ENCODE peak calls at places on chromosomes 2 and 18, in four cellular contexts. One of them, this sample, is unnamed.

GRCh38 chr2:191617589-191617988 is 60.3 kb upstream of the NABP1 start:
- DNase-seq in fibroblast of pulmonary artery: no peak
- DNase-seq in GM03348: no peak
- DNase-seq in amniotic stem cell: no peak
- DNase-seq in this sample: no peak

GRCh38 chr2:3242747-3243369 is 134.8 kb downstream of the EIPR1 start:
- DNase-seq in fibroblast of pulmonary artery: peak; percentile 6
- DNase-seq in amniotic stem cell: no peak
- DNase-seq in GM03348: no peak
- DNase-seq in this sample: no peak

GRCh38 chr2:65367517-65367916 is 64.9 kb downstream of the SPRED2 start:
- DNase-seq in fibroblast of pulmonary artery: peak; percentile 95
- DNase-seq in amniotic stem cell: peak; percentile 92
- DNase-seq in GM03348: peak; percentile 77
- DNase-seq in this sample: peak; percentile 69

GRCh38 chr2:51722311-51722710 is 690.4 kb upstream of the NRXN1 start:
- DNase-seq in amniotic stem cell: peak; percentile 5
- DNase-seq in GM03348: no peak
- DNase-seq in fibroblast of pulmonary artery: peak; percentile 64
- DNase-seq in this sample: no peak

GRCh38 chr2:81542119-81542518 is 1237.6 kb upstream of the LRRTM1 start:
- DNase-seq in amniotic stem cell: no peak
- DNase-seq in fibroblast of pulmonary artery: no peak
- DNase-seq in GM03348: no peak
- DNase-seq in this sample: no peak

GRCh38 chr2:62333961-62334360 is 138.0 kb downstream of the B3GNT2 start:
- DNase-seq in amniotic stem cell: no peak
- DNase-seq in GM03348: no peak
- DNase-seq in fibroblast of pulmonary artery: no peak
- DNase-seq in this sample: no peak

GRCh38 chr18:45722899-45723298 is 1.1 kb upstream of the SLC14A1 start:
- DNase-seq in amniotic stem cell: peak; percentile 8
- DNase-seq in GM03348: peak; percentile 64
- DNase-seq in fibroblast of pulmonary artery: peak; percentile 70
- DNase-seq in this sample: peak; percentile 60

GRCh38 chr2:74223941-74224770 is 25.7 kb downstream of the MTHFD2 start:
- DNase-seq in amniotic stem cell: no peak
- DNase-seq in GM03348: no peak
- DNase-seq in fibroblast of pulmonary artery: no peak
- DNase-seq in this sample: no peak

GRCh38 chr2:120318626-120319025 is 27.3 kb upstream of the INHBB start:
- DNase-seq in GM03348: peak; percentile 47
- DNase-seq in amniotic stem cell: no peak
- DNase-seq in fibroblast of pulmonary artery: peak; percentile 23
- DNase-seq in this sample: no peak

GRCh38 chr2:44005831-44006230 is 10.0 kb upstream of the LRPPRC start:
- DNase-seq in GM03348: peak; percentile 17
- DNase-seq in fibroblast of pulmonary artery: no peak
- DNase-seq in amniotic stem cell: no peak
- DNase-seq in this sample: no peak

GRCh38 chr2:99940963-99941362 is 201.4 kb downstream of the AFF3 start:
- DNase-seq in GM03348: no peak
- DNase-seq in fibroblast of pulmonary artery: peak; percentile 4
- DNase-seq in amniotic stem cell: no peak
- DNase-seq in this sample: no peak

GRCh38 chr2:164479460-164479859 is 141.8 kb downstream of the GRB14 start:
- DNase-seq in GM03348: peak; percentile 21
- DNase-seq in amniotic stem cell: peak; percentile 19
- DNase-seq in fibroblast of pulmonary artery: peak; percentile 54
- DNase-seq in this sample: peak; percentile 64

GRCh38 chr2:29290293-29291052 is 175.3 kb downstream of the CLIP4 start:
- DNase-seq in amniotic stem cell: no peak
- DNase-seq in GM03348: no peak
- DNase-seq in fibroblast of pulmonary artery: no peak
- DNase-seq in this sample: no peak

GRCh38 chr2:32516567-32516966 is 111.3 kb upstream of the TTC27 start:
- DNase-seq in GM03348: no peak
- DNase-seq in amniotic stem cell: no peak
- DNase-seq in fibroblast of pulmonary artery: no peak
- DNase-seq in this sample: no peak

GRCh38 chr18:55018602-55019001 is 59.3 kb upstream of the CCDC68 start:
- DNase-seq in amniotic stem cell: peak; percentile 1
- DNase-seq in GM03348: peak; percentile 51
- DNase-seq in fibroblast of pulmonary artery: peak; percentile 83
- DNase-seq in this sample: no peak

GRCh38 chr2:121969155-121969554 is 213.7 kb downstream of the TSN start:
- DNase-seq in amniotic stem cell: no peak
- DNase-seq in GM03348: peak; percentile 29
- DNase-seq in fibroblast of pulmonary artery: peak; percentile 36
- DNase-seq in this sample: no peak

GRCh38 chr2:184646177-184646576 is 47.8 kb downstream of the ZNF804A start:
- DNase-seq in GM03348: no peak
- DNase-seq in amniotic stem cell: peak; percentile 11
- DNase-seq in fibroblast of pulmonary artery: peak; percentile 33
- DNase-seq in this sample: no peak

GRCh38 chr18:35775887-35776286 is 194.3 kb downstream of the GALNT1 start:
- DNase-seq in amniotic stem cell: no peak
- DNase-seq in fibroblast of pulmonary artery: peak; percentile 35
- DNase-seq in GM03348: peak; percentile 20
- DNase-seq in this sample: no peak

GRCh38 chr2:11583203-11583752 is 49.4 kb downstream of the GREB1 start:
- DNase-seq in GM03348: no peak
- DNase-seq in amniotic stem cell: no peak
- DNase-seq in fibroblast of pulmonary artery: peak; percentile 3
- DNase-seq in this sample: no peak

GRCh38 chr2:3299130-3299529 is 78.5 kb downstream of the EIPR1 start:
- DNase-seq in GM03348: no peak
- DNase-seq in amniotic stem cell: no peak
- DNase-seq in fibroblast of pulmonary artery: no peak
- DNase-seq in this sample: no peak

GRCh38 chr2:110957267-110957666 is 163.4 kb upstream of the BCL2L11 start:
- DNase-seq in GM03348: no peak
- DNase-seq in fibroblast of pulmonary artery: no peak
- DNase-seq in amniotic stem cell: no peak
- DNase-seq in this sample: no peak

GRCh38 chr2:236393581-236393980 is 129.4 kb upstream of the ASB18 start:
- DNase-seq in amniotic stem cell: no peak
- DNase-seq in GM03348: no peak
- DNase-seq in fibroblast of pulmonary artery: no peak
- DNase-seq in this sample: no peak

GRCh38 chr2:238120463-238121298 is 17.8 kb upstream of the KLHL30 start:
- DNase-seq in GM03348: no peak
- DNase-seq in amniotic stem cell: no peak
- DNase-seq in fibroblast of pulmonary artery: peak; percentile 40
- DNase-seq in this sample: no peak

GRCh38 chr18:55317832-55318231 is 270.2 kb downstream of the TCF4 start:
- DNase-seq in amniotic stem cell: no peak
- DNase-seq in GM03348: no peak
- DNase-seq in fibroblast of pulmonary artery: no peak
- DNase-seq in this sample: no peak

GRCh38 chr2:109331864-109332848 is 203.2 kb downstream of the SH3RF3 start:
- DNase-seq in fibroblast of pulmonary artery: peak; percentile 87
- DNase-seq in GM03348: peak; percentile 90
- DNase-seq in amniotic stem cell: peak; percentile 95
- DNase-seq in this sample: peak; percentile 36

GRCh38 chr2:11589316-11589940 is 55.6 kb downstream of the GREB1 start:
- DNase-seq in fibroblast of pulmonary artery: no peak
- DNase-seq in GM03348: no peak
- DNase-seq in amniotic stem cell: no peak
- DNase-seq in this sample: no peak

GRCh38 chr2:26922638-26923466 is 47.6 kb upstream of the MAPRE3 start:
- DNase-seq in amniotic stem cell: no peak
- DNase-seq in GM03348: peak; percentile 39
- DNase-seq in fibroblast of pulmonary artery: peak; percentile 25
- DNase-seq in this sample: peak; percentile 68

This sample was measured in A549.